ENCODE peak calls at places on chromosome 5, in seven cellular contexts. B, U, O, R, X, Y and A are unnamed samples.

GRCh38 chr5:129912601-129913000 is 8.3 kb downstream of the CHSY3 start:
- DNase-seq in B (no peak), U (no peak), O (no peak), R (no peak), X (no peak), Y (no peak), A (no peak)

GRCh38 chr5:98694902-98695301 is 78.6 kb upstream of the RGMB start:
- DNase-seq in B (no peak), U (no peak), O (no peak), R (no peak), X (no peak), Y (no peak), A (no peak)

GRCh38 chr5:163379298-163380155 is 57.9 kb upstream of the CCNG1 start:
- DNase-seq in B (peak), U (no peak), O (peak), R (no peak), X (peak), Y (peak), A (no peak)

GRCh38 chr5:171309526-171310333 is 682 bp downstream of the TLX3 start:
- DNase-seq in B (no peak), U (peak), O (peak), R (no peak), X (no peak), Y (no peak), A (peak)

GRCh38 chr5:35337332-35338168 is 107.3 kb upstream of the PRLR start:
- DNase-seq in B (no peak), U (no peak), O (no peak), R (no peak), X (no peak), Y (no peak), A (no peak)

GRCh38 chr5:83026930-83027687 is 50.1 kb downstream of the TMEM167A start:
- DNase-seq in B (no peak), U (no peak), O (no peak), R (no peak), X (no peak), Y (no peak), A (no peak)

GRCh38 chr5:2375796-2376195 is 375.7 kb downstream of the IRX2 start:
- DNase-seq in B (no peak), U (no peak), O (no peak), R (no peak), X (no peak), Y (no peak), A (no peak)

GRCh38 chr5:131649160-131649559 is 14.1 kb upstream of the RAPGEF6 start:
- DNase-seq in B (no peak), U (no peak), O (no peak), R (no peak), X (peak), Y (no peak), A (no peak)

GRCh38 chr5:59793000-59793399 is 100.5 kb downstream of the PDE4D start:
- DNase-seq in B (peak), U (no peak), O (no peak), R (no peak), X (peak), Y (peak), A (no peak)

GRCh38 chr5:97383996-97384395 is 200.9 kb upstream of the RIOK2 start:
- DNase-seq in B (no peak), U (no peak), O (no peak), R (no peak), X (peak), Y (no peak), A (no peak)

GRCh38 chr5:135569755-135570452 is 8.9 kb downstream of the CXCL14 start:
- DNase-seq in B (peak), U (peak), O (no peak), R (peak), X (peak), Y (no peak), A (peak)

GRCh38 chr5:56910123-56910951 is 941 bp downstream of the SETD9 start:
- DNase-seq in B (no peak), U (no peak), O (no peak), R (no peak), X (peak), Y (no peak), A (peak)

GRCh38 chr5:133245191-133246052 is 193.6 kb downstream of the HSPA4 start:
- DNase-seq in B (peak), U (no peak), O (no peak), R (peak), X (peak), Y (peak), A (no peak)

GRCh38 chr5:137398751-137399150 is 100.4 kb downstream of the SPOCK1 start:
- DNase-seq in B (no peak), U (no peak), O (no peak), R (no peak), X (no peak), Y (no peak), A (no peak)

GRCh38 chr5:150350524-150351344 is 6.8 kb upstream of the TCOF1 start:
- DNase-seq in B (peak), U (peak), O (peak), R (peak), X (peak), Y (peak), A (peak)
- TF ChIP-seq CTCF in B (peak), U (peak), O (peak), R (peak), X (peak), Y (peak), A (peak)

GRCh38 chr5:68260455-68260854 is 44.9 kb downstream of the PIK3R1 start:
- DNase-seq in B (no peak), U (no peak), O (no peak), R (no peak), X (no peak), Y (no peak), A (no peak)

GRCh38 chr5:68258531-68258930 is 43.0 kb downstream of the PIK3R1 start:
- DNase-seq in B (no peak), U (no peak), O (no peak), R (no peak), X (no peak), Y (no peak), A (no peak)

GRCh38 chr5:68255305-68256130 is 40.0 kb downstream of the PIK3R1 start:
- DNase-seq in B (no peak), U (no peak), O (no peak), R (no peak), X (no peak), Y (no peak), A (no peak)

GRCh38 chr5:68259696-68260095 is 44.1 kb downstream of the PIK3R1 start:
- DNase-seq in B (no peak), U (no peak), O (no peak), R (no peak), X (no peak), Y (no peak), A (no peak)

GRCh38 chr5:68257207-68257606 is 41.7 kb downstream of the PIK3R1 start:
- DNase-seq in B (no peak), U (no peak), O (no peak), R (no peak), X (no peak), Y (no peak), A (no peak)
- TF ChIP-seq CTCF in B (no peak), U (no peak), O (no peak), R (no peak), X (no peak), Y (no peak), A (no peak)

GRCh38 chr5:90342576-90342975 is 67.0 kb downstream of the CETN3 start:
- DNase-seq in B (no peak), U (no peak), O (no peak), R (no peak), X (no peak), Y (no peak), A (no peak)

GRCh38 chr5:90338712-90339372 is 70.7 kb downstream of the CETN3 start:
- DNase-seq in B (no peak), U (no peak), O (no peak), R (no peak), X (no peak), Y (no peak), A (no peak)

GRCh38 chr5:90334746-90335145 is 74.8 kb downstream of the CETN3 start:
- DNase-seq in B (no peak), U (no peak), O (no peak), R (no peak), X (no peak), Y (no peak), A (no peak)

DNA sequence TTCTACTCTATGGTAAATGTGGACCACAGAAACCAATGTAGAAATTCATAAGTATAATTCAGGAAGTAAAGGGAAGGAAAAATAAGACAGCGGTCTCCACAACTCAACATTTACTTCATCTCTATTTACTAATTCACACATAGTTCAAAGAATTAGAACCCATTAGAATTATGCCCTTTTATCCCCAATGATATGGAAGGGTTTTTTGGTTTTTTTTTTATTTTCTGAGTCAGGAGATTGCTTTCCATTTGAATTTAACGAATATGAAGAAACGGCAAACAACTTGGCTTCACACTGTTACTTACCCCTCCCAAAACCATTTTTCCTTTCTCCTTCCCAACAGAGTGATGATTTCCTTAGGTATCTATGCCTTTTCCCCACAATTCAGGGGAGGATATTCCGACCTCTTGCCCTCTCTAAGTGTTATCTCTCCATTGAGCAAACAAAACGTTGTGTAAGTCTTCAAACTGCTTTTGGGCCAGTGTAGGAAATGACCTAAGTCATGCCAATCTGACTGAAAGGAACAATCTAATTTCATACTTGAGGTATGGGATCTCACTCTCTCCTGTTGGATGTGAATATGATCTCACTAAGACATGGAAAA is 72.0 kb downstream of the CETN3 start:
- DNase-seq in B (no peak), U (no peak), O (no peak), R (no peak), X (no peak), Y (no peak), A (no peak)
- TF ChIP-seq CTCF in B (no peak), U (no peak), O (no peak), R (no peak), X (no peak), Y (no peak), A (no peak)

DNA sequence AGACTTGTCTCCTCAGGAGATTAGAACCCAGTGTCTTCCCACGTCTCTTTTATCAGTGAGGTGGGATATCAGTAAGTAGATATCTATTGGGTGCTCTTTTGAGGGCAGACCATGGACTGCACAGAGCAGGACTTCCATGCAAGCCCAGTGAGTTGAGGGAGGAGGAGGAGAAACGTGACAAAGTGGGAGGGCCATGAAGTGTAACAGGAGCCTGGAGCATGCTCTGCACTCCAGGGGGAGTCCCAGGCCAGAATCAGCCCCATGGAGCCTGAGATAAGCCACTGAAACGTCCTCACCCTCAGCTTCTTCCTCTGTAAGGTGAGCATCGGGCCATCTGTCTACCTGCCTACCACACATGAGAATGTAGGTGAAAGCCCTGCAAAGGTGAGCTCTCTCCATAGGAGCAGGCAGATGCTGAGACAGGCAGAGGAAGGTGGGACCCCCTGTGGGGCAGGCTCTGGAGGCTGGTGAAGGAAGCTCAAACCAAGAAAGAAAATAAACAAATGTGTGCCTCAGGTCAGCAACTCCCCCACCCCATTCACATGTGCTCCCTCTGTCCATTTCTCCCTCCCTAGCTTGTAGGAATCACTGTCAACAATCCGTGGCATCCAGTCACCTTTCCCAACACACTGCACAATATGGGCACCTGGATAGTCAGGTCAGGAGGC is 87.3 kb downstream of the NRG2 start:
- DNase-seq in B (no peak), U (no peak), O (no peak), R (no peak), X (no peak), Y (no peak), A (no peak)
- TF ChIP-seq CTCF in B (no peak), U (peak), O (no peak), R (no peak), X (no peak), Y (no peak), A (no peak)

DNA sequence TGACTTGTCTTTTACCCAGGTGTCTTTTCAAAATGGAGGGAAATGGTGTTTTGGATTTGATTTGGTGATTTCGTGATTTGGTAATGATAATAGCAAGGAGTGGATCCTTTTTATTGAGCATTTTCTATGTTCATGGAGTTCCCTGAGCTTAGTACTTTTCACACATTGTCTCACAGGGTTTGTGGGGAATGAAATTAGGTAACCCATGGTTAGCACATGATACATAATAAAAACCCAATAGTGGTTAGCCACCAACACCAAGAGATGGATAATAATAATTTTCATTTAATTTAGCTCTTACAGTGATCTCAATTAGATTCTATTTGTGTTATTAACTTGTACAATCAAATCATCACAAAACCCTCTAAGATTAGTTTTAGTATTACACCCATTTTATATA is 65.4 kb downstream of the ARHGAP26 start:
- DNase-seq in B (no peak), U (no peak), O (no peak), R (no peak), X (no peak), Y (no peak), A (no peak)
- TF ChIP-seq CTCF in B (no peak), U (no peak), O (no peak), R (no peak), X (no peak), Y (no peak), A (no peak)

GRCh38 chr5:81751009-81751835 is at the start of gene SSBP2:
- DNase-seq in B (peak), U (peak), O (peak), R (peak), X (peak), Y (peak), A (peak)

GRCh38 chr5:81750308-81751008 is 439 bp downstream of the SSBP2 start:
- DNase-seq in B (peak), U (no peak), O (no peak), R (no peak), X (no peak), Y (no peak), A (peak)

GRCh38 chr5:81748556-81748955 is 2.3 kb downstream of the SSBP2 start:
- DNase-seq in B (no peak), U (no peak), O (no peak), R (no peak), X (no peak), Y (no peak), A (no peak)

GRCh38 chr5:81749562-81750307 is 1.2 kb downstream of the SSBP2 start:
- DNase-seq in B (peak), U (peak), O (no peak), R (peak), X (no peak), Y (no peak), A (peak)

GRCh38 chr5:81749186-81749561 is 1.7 kb downstream of the SSBP2 start:
- DNase-seq in B (no peak), U (no peak), O (no peak), R (no peak), X (no peak), Y (no peak), A (no peak)
- TF ChIP-seq CTCF in B (no peak), U (no peak), O (no peak), R (no peak), X (no peak), Y (no peak), A (no peak)